ENCODE peak calls at places on chromosomes 2 and 18, in four cellular contexts. T is NCI-H82, S is fibroblast of pulmonary artery, C is mesenchymal stem cell. U is an unnamed sample.

GRCh38 chr18:79694895-79695213 is 15.3 kb downstream of the CTDP1 start:
- DNase-seq in T (no peak), S (no peak), C (no peak), U (no peak)

GRCh38 chr2:121071058-121071504 is 213.9 kb downstream of the TFCP2L1 start:
- DNase-seq in T (peak), S (peak), C (peak), U (no peak)

GRCh38 chr2:236865052-236865451 is 220.6 kb upstream of the COPS8 start:
- DNase-seq in T (no peak), S (no peak), C (no peak), U (no peak)

GRCh38 chr2:126932966-126933555 is 34.4 kb downstream of the TEX51 start:
- DNase-seq in T (peak), S (no peak), C (no peak), U (no peak)

GRCh38 chr2:200774920-200775319 is 36.8 kb upstream of the BZW1 start:
- DNase-seq in T (no peak), S (no peak), C (no peak), U (no peak)

GRCh38 chr2:203360833-203361430 is 32.7 kb downstream of the ABI2 start:
- DNase-seq in T (no peak), S (no peak), C (no peak), U (no peak)

GRCh38 chr2:208042041-208042440 is 16.7 kb upstream of the PLEKHM3 start:
- DNase-seq in T (no peak), S (peak), C (peak), U (no peak)

GRCh38 chr18:79197531-79197930 is 128.3 kb downstream of the ATP9B start:
- DNase-seq in T (no peak), S (no peak), C (no peak), U (peak)

GRCh38 chr18:78721281-78721949 is 258.2 kb upstream of the SALL3 start:
- DNase-seq in T (no peak), S (no peak), C (no peak), U (no peak)